ENCODE peak calls at places on chromosome 18, in seven cellular contexts. E is stomach, R is right cardiac atrium, L is AG04450, W is astrocyte of the cerebellum, V is GM12865, M is body of pancreas. Z is an unnamed sample.
A peak's percentile ranks its signal among the peaks of the same experiment; 100 is the strongest.

GRCh38 chr18:7950380-7951143 is 383.4 kb downstream of the PTPRM start:
- DNase-seq in L (no peak), R (no peak), V (no peak), W (no peak), E (peak; percentile 45), M (no peak), Z (peak; percentile 33)

GRCh38 chr18:43578636-43579203 is 301.4 kb upstream of the SYT4 start:
- DNase-seq in M (no peak), V (no peak), R (no peak), E (peak; percentile 40), W (peak; percentile 18), L (no peak), Z (no peak)

GRCh38 chr18:58541789-58542425 is 87.0 kb downstream of the ALPK2 start:
- DNase-seq in M (no peak), W (peak; percentile 99), R (no peak), L (peak; percentile 95), V (peak; percentile 93), E (no peak), Z (peak; percentile 99)

GRCh38 chr18:69432847-69433246 is 32.2 kb downstream of the DOK6 start:
- DNase-seq in W (no peak), R (no peak), L (no peak), E (no peak), M (no peak), V (no peak), Z (no peak)

GRCh38 chr18:22985250-22985649 is 52.1 kb downstream of the RBBP8 start:
- DNase-seq in R (no peak), V (no peak), E (no peak), W (no peak), M (no peak), L (no peak), Z (no peak)

GRCh38 chr18:28176933-28177827 is at the start of gene CDH2:
- DNase-seq in V (no peak), E (peak; percentile 51), W (peak; percentile 75), R (peak; percentile 90), M (peak; percentile 13), L (peak; percentile 57), Z (no peak)

GRCh38 chr18:10398571-10398970 is 55.9 kb upstream of the APCDD1 start:
- DNase-seq in L (no peak), M (no peak), R (no peak), W (peak; percentile 92), V (no peak), E (no peak), Z (no peak)

GRCh38 chr18:7388752-7389151 is 157.9 kb downstream of the LRRC30 start:
- DNase-seq in R (no peak), W (no peak), M (no peak), L (no peak), E (no peak), V (no peak), Z (no peak)

GRCh38 chr18:3151379-3152264 is 68.1 kb downstream of the MYOM1 start:
- DNase-seq in V (peak; percentile 45), W (peak; percentile 9), M (no peak), R (no peak), E (no peak), L (no peak), Z (no peak)

GRCh38 chr18:49135871-49136270 is 185.1 kb upstream of the SMAD7 start:
- DNase-seq in L (no peak), W (no peak), V (peak; percentile 7), M (no peak), R (no peak), E (no peak), Z (peak; percentile 33)

GRCh38 chr18:66993492-66993891 is 389.6 kb upstream of the CDH19 start:
- DNase-seq in W (no peak), M (no peak), L (no peak), R (no peak), E (no peak), V (no peak), Z (peak; percentile 78)

GRCh38 chr18:41993151-41993550 is 38.1 kb downstream of the PIK3C3 start:
- DNase-seq in V (no peak), L (no peak), W (no peak), R (no peak), M (no peak), E (no peak), Z (no peak)

GRCh38 chr18:67728364-67728763 is 211.8 kb upstream of the DSEL start:
- DNase-seq in W (no peak), L (no peak), E (no peak), V (no peak), R (no peak), M (no peak), Z (no peak)

GRCh38 chr18:79272916-79273315 is 122.8 kb upstream of the NFATC1 start:
- DNase-seq in E (no peak), V (no peak), M (no peak), L (no peak), R (no peak), W (no peak), Z (no peak)

GRCh38 chr18:79540161-79540913 is 139.3 kb upstream of the CTDP1 start:
- DNase-seq in M (no peak), W (no peak), R (peak; percentile 29), V (no peak), L (no peak), E (peak; percentile 3), Z (no peak)

GRCh38 chr18:12076424-12077140 is 17.1 kb upstream of the ANKRD62 start:
- DNase-seq in E (peak; percentile 55), L (no peak), W (no peak), M (no peak), R (peak; percentile 60), V (peak; percentile 35), Z (no peak)
- H3K4me3 ChIP-seq in E (peak overlapping the region; percentile 17), L (peak overlapping the region; percentile 37), W (no peak overlapping the region), M (no peak overlapping the region), R (peak overlapping the region; percentile 21), V (no peak overlapping the region), Z (peak overlapping the region; percentile 23)

DNA sequence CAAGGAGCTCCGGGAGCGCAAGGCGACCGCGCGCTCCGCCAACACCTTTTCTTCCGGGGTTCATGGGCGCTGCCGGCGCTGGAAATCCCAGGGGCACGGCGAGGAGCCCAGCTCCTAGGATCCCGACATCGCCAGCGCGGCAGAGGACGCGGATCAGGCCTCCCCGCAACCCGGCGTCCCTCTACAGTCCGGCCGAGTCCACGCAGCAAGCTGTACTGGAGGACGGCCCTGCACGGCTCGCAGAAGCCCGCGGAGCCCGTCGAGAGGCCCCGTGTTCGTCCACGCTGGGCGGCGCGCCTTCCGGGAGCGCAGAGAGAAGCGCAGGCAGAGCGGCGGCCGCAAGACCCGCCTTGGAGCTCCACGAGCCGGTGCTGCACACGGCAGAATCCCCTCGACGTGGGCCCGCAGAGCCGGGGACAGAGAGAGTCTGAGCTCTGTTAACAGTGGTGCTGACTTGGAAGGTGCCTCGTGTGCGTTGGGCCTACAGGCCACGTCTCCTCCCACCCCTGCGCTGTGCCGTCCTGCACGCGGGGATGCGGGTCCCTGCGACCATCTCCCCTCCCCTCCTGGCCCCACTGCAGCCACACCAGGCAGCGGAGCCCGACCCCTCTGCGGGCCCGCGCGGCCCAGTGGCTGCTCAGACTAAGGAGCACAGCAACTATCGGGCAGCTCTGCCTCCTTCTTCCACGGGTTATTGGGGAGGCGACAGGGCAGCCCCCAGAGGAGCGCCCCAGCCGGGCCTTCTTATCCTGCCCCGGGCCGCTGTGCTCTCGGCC is 28.1 kb upstream of the PTPN2 start:
- DNase-seq in M (no peak), W (no peak), V (no peak), L (no peak), E (no peak), R (no peak), Z (no peak)
- H3K4me3 ChIP-seq in M (no peak overlapping the region), W (no peak overlapping the region), V (no peak overlapping the region), L (no peak overlapping the region), E (peak overlapping the region; percentile 45), R (no peak overlapping the region), Z (no peak overlapping the region)

DNA sequence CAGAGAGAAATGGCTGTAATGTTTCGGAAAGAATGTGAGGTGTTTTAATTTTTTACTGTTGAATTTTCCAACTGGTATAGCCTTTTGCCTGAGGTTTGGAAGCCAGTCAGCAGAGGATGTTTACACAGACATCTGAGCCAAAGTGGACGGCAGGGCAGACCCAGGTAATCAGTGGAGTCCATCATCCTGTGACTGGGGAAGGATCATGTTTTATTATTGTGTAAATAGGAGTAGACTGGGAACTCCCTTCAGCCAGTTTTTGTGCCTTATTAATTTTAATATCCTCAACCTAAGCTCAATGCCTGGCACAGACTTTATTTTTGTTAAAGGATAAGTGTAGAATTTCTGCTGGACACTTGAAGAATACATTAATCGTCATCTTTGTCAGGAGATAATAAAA is 142.0 kb upstream of the GAREM1 start:
- DNase-seq in M (no peak), E (no peak), W (peak; percentile 1), L (no peak), R (no peak), V (no peak), Z (no peak)
- H3K4me3 ChIP-seq in M (no peak overlapping the region), E (no peak overlapping the region), W (no peak overlapping the region), L (no peak overlapping the region), R (no peak overlapping the region), V (no peak overlapping the region), Z (no peak overlapping the region)

DNA sequence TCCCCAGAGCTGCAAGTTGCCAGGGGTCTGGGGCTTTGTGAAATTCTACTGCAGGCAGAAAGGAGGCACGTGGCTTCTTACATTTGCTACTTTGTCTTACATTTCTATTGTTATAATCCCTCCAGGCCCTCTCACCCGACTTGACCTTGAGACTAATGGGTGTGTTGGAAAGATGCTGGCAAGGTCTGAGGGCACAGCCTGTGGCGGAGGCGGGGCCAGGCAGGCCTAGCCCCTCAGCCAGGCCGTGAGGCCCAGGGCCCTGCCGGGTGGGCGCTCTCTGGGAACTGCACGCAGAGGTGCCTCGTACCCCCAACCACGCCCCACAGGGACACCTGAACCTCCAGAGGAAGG is 85.7 kb upstream of the NDUFV2 start:
- DNase-seq in M (no peak), W (no peak), E (no peak), V (no peak), L (no peak), R (no peak), Z (no peak)
- H3K4me3 ChIP-seq in M (no peak overlapping the region), W (peak overlapping the region; percentile 22), E (peak overlapping the region; percentile 24), V (peak overlapping the region; percentile 47), L (peak overlapping the region; percentile 29), R (peak overlapping the region; percentile 2), Z (no peak overlapping the region)

Z was measured in epithelial cell of proximal tubule.